ENCODE peak calls at places on chromosomes 13 and 19, in six cellular contexts. One of them, this sample, is unnamed.

GRCh38 chr13:89150362-89150761 is 1479.2 kb downstream of the SLITRK5 start:
- DNase-seq in body of pancreas: peak; percentile 18
- DNase-seq in kidney epithelial cell: no peak
- DNase-seq in astrocyte of the spinal cord: peak; percentile 42
- DNase-seq in GM06990: no peak
- DNase-seq in cardiac muscle cell: peak; percentile 49
- DNase-seq in this sample: peak; percentile 4

GRCh38 chr13:26604784-26605183 is 47.3 kb downstream of the WASF3 start:
- DNase-seq in body of pancreas: peak; percentile 35
- DNase-seq in kidney epithelial cell: no peak
- DNase-seq in astrocyte of the spinal cord: no peak
- DNase-seq in GM06990: no peak
- DNase-seq in cardiac muscle cell: peak; percentile 3
- DNase-seq in this sample: no peak

GRCh38 chr13:29893438-29893837 is 43.0 kb upstream of the UBL3 start:
- DNase-seq in astrocyte of the spinal cord: no peak
- DNase-seq in body of pancreas: no peak
- DNase-seq in kidney epithelial cell: no peak
- DNase-seq in cardiac muscle cell: no peak
- DNase-seq in GM06990: no peak
- DNase-seq in this sample: no peak

GRCh38 chr13:29260684-29261083 is 334.8 kb downstream of the SLC7A1 start:
- DNase-seq in body of pancreas: no peak
- DNase-seq in kidney epithelial cell: no peak
- DNase-seq in cardiac muscle cell: no peak
- DNase-seq in GM06990: no peak
- DNase-seq in astrocyte of the spinal cord: no peak
- DNase-seq in this sample: no peak

GRCh38 chr13:49693191-49693733 is 2.0 kb upstream of the EBPL start:
- DNase-seq in kidney epithelial cell: no peak
- DNase-seq in astrocyte of the spinal cord: no peak
- DNase-seq in GM06990: no peak
- DNase-seq in cardiac muscle cell: peak; percentile 13
- DNase-seq in body of pancreas: no peak
- DNase-seq in this sample: no peak

GRCh38 chr19:1279782-1280341 is 4.5 kb downstream of the FAM174C start:
- DNase-seq in body of pancreas: peak; percentile 82
- DNase-seq in kidney epithelial cell: no peak
- DNase-seq in cardiac muscle cell: peak; percentile 88
- DNase-seq in GM06990: peak; percentile 86
- DNase-seq in astrocyte of the spinal cord: peak; percentile 83
- DNase-seq in this sample: no peak

GRCh38 chr19:45908956-45909355 is 5.6 kb downstream of the NANOS2 start:
- DNase-seq in cardiac muscle cell: no peak
- DNase-seq in body of pancreas: no peak
- DNase-seq in kidney epithelial cell: no peak
- DNase-seq in astrocyte of the spinal cord: peak; percentile 20
- DNase-seq in GM06990: no peak
- DNase-seq in this sample: no peak

GRCh38 chr19:10913716-10914340 is 14.6 kb downstream of the YIPF2 start:
- DNase-seq in astrocyte of the spinal cord: no peak
- DNase-seq in body of pancreas: no peak
- DNase-seq in kidney epithelial cell: no peak
- DNase-seq in GM06990: no peak
- DNase-seq in cardiac muscle cell: no peak
- DNase-seq in this sample: no peak

GRCh38 chr13:45510671-45511070 is 45.9 kb downstream of the COG3 start:
- DNase-seq in kidney epithelial cell: no peak
- DNase-seq in GM06990: no peak
- DNase-seq in body of pancreas: no peak
- DNase-seq in astrocyte of the spinal cord: no peak
- DNase-seq in cardiac muscle cell: no peak
- DNase-seq in this sample: no peak

GRCh38 chr19:13366529-13367143 is 139.6 kb downstream of the CACNA1A start:
- DNase-seq in kidney epithelial cell: no peak
- DNase-seq in body of pancreas: no peak
- DNase-seq in GM06990: no peak
- DNase-seq in astrocyte of the spinal cord: peak; percentile 27
- DNase-seq in cardiac muscle cell: peak; percentile 55
- DNase-seq in this sample: peak; percentile 1

GRCh38 chr19:10516671-10517286 is 468 bp downstream of the S1PR5 start:
- DNase-seq in GM06990: no peak
- DNase-seq in kidney epithelial cell: no peak
- DNase-seq in astrocyte of the spinal cord: no peak
- DNase-seq in cardiac muscle cell: no peak
- DNase-seq in body of pancreas: peak; percentile 27
- DNase-seq in this sample: no peak

GRCh38 chr19:29831041-29831548 is 19.3 kb downstream of the CCNE1 start:
- DNase-seq in astrocyte of the spinal cord: no peak
- DNase-seq in body of pancreas: no peak
- DNase-seq in cardiac muscle cell: no peak
- DNase-seq in GM06990: peak; percentile 31
- DNase-seq in kidney epithelial cell: no peak
- DNase-seq in this sample: no peak

GRCh38 chr13:73914119-73914518 is 220.1 kb downstream of the KLF12 start:
- DNase-seq in body of pancreas: no peak
- DNase-seq in kidney epithelial cell: no peak
- DNase-seq in GM06990: no peak
- DNase-seq in cardiac muscle cell: peak; percentile 54
- DNase-seq in astrocyte of the spinal cord: peak; percentile 13
- DNase-seq in this sample: peak; percentile 77

GRCh38 chr19:14795078-14795721 is 16.8 kb upstream of the ADGRE2 start:
- DNase-seq in kidney epithelial cell: no peak
- DNase-seq in cardiac muscle cell: no peak
- DNase-seq in astrocyte of the spinal cord: no peak
- DNase-seq in GM06990: no peak
- DNase-seq in body of pancreas: no peak
- DNase-seq in this sample: no peak

GRCh38 chr19:1465191-1466016 is 13.6 kb downstream of the C19orf25 start:
- DNase-seq in body of pancreas: no peak
- DNase-seq in GM06990: no peak
- DNase-seq in kidney epithelial cell: no peak
- DNase-seq in astrocyte of the spinal cord: no peak
- DNase-seq in cardiac muscle cell: no peak
- DNase-seq in this sample: no peak

GRCh38 chr13:106122234-106122633 is 413.2 kb downstream of the EFNB2 start:
- DNase-seq in kidney epithelial cell: no peak
- DNase-seq in GM06990: no peak
- DNase-seq in cardiac muscle cell: no peak
- DNase-seq in body of pancreas: no peak
- DNase-seq in astrocyte of the spinal cord: no peak
- DNase-seq in this sample: no peak

GRCh38 chr19:41409288-41409687 is 11.7 kb downstream of the BCKDHA start:
- DNase-seq in cardiac muscle cell: peak; percentile 54
- DNase-seq in kidney epithelial cell: peak; percentile 56
- DNase-seq in body of pancreas: peak; percentile 90
- DNase-seq in GM06990: no peak
- DNase-seq in astrocyte of the spinal cord: peak; percentile 25
- DNase-seq in this sample: no peak

GRCh38 chr13:108508263-108508662 is 121.1 kb upstream of the MYO16 start:
- DNase-seq in cardiac muscle cell: peak; percentile 12
- DNase-seq in kidney epithelial cell: no peak
- DNase-seq in astrocyte of the spinal cord: peak; percentile 52
- DNase-seq in GM06990: no peak
- DNase-seq in body of pancreas: no peak
- DNase-seq in this sample: no peak

GRCh38 chr19:36638862-36639510 is 27.7 kb downstream of the ZNF461 start:
- DNase-seq in GM06990: no peak
- DNase-seq in cardiac muscle cell: peak; percentile 5
- DNase-seq in astrocyte of the spinal cord: peak; percentile 10
- DNase-seq in kidney epithelial cell: no peak
- DNase-seq in body of pancreas: no peak
- DNase-seq in this sample: no peak

GRCh38 chr19:46303702-46304397 is 7.0 kb downstream of the HIF3A start:
- DNase-seq in astrocyte of the spinal cord: peak; percentile 53
- DNase-seq in kidney epithelial cell: no peak
- DNase-seq in body of pancreas: peak; percentile 80
- DNase-seq in GM06990: no peak
- DNase-seq in cardiac muscle cell: peak; percentile 65
- DNase-seq in this sample: no peak

GRCh38 chr19:18501832-18502231 is 20.0 kb downstream of the ELL start:
- DNase-seq in astrocyte of the spinal cord: no peak
- DNase-seq in cardiac muscle cell: no peak
- DNase-seq in GM06990: no peak
- DNase-seq in body of pancreas: peak; percentile 64
- DNase-seq in kidney epithelial cell: no peak
- DNase-seq in this sample: no peak

GRCh38 chr13:44331912-44332840 is 41.4 kb upstream of the SERP2 start:
- DNase-seq in kidney epithelial cell: no peak
- DNase-seq in GM06990: no peak
- DNase-seq in astrocyte of the spinal cord: peak; percentile 99
- DNase-seq in cardiac muscle cell: peak; percentile 97
- DNase-seq in body of pancreas: peak; percentile 45
- DNase-seq in this sample: peak; percentile 91

GRCh38 chr19:49338691-49339363 is 3.6 kb downstream of the CD37 start:
- DNase-seq in body of pancreas: peak; percentile 97
- DNase-seq in kidney epithelial cell: no peak
- DNase-seq in GM06990: peak; percentile 51
- DNase-seq in cardiac muscle cell: peak; percentile 65
- DNase-seq in astrocyte of the spinal cord: peak; percentile 43
- DNase-seq in this sample: no peak

GRCh38 chr19:51354742-51355148 is 11.4 kb downstream of the ETFB start:
- DNase-seq in kidney epithelial cell: no peak
- DNase-seq in cardiac muscle cell: peak; percentile 82
- DNase-seq in GM06990: no peak
- DNase-seq in astrocyte of the spinal cord: peak; percentile 17
- DNase-seq in body of pancreas: no peak
- DNase-seq in this sample: no peak

GRCh38 chr13:63206431-63206830 is 1790.8 kb upstream of the PCDH20 start:
- DNase-seq in cardiac muscle cell: no peak
- DNase-seq in astrocyte of the spinal cord: peak; percentile 35
- DNase-seq in kidney epithelial cell: no peak
- DNase-seq in GM06990: no peak
- DNase-seq in body of pancreas: no peak
- DNase-seq in this sample: peak; percentile 35

GRCh38 chr13:92473736-92474465 is 752.7 kb upstream of the GPC6 start:
- DNase-seq in astrocyte of the spinal cord: no peak
- DNase-seq in cardiac muscle cell: no peak
- DNase-seq in kidney epithelial cell: no peak
- DNase-seq in GM06990: no peak
- DNase-seq in body of pancreas: no peak
- DNase-seq in this sample: no peak
- H3K4me3 ChIP-seq in astrocyte of the spinal cord: no peak overlapping the region
- H3K4me3 ChIP-seq in cardiac muscle cell: no peak overlapping the region
- H3K4me3 ChIP-seq in kidney epithelial cell: no peak overlapping the region
- H3K4me3 ChIP-seq in GM06990: no peak overlapping the region
- H3K4me3 ChIP-seq in body of pancreas: no peak overlapping the region
- H3K4me3 ChIP-seq in this sample: no peak overlapping the region

GRCh38 chr19:5987077-5987818 is 9.3 kb upstream of the RANBP3 start:
- DNase-seq in body of pancreas: peak; percentile 93
- DNase-seq in cardiac muscle cell: peak; percentile 85
- DNase-seq in astrocyte of the spinal cord: peak; percentile 75
- DNase-seq in kidney epithelial cell: peak; percentile 41
- DNase-seq in GM06990: peak; percentile 36
- DNase-seq in this sample: peak; percentile 22
- H3K4me3 ChIP-seq in body of pancreas: no peak overlapping the region
- H3K4me3 ChIP-seq in cardiac muscle cell: no peak overlapping the region
- H3K4me3 ChIP-seq in astrocyte of the spinal cord: peak overlapping the region; percentile 9
- H3K4me3 ChIP-seq in kidney epithelial cell: no peak overlapping the region
- H3K4me3 ChIP-seq in GM06990: peak overlapping the region; percentile 38
- H3K4me3 ChIP-seq in this sample: no peak overlapping the region

DNA sequence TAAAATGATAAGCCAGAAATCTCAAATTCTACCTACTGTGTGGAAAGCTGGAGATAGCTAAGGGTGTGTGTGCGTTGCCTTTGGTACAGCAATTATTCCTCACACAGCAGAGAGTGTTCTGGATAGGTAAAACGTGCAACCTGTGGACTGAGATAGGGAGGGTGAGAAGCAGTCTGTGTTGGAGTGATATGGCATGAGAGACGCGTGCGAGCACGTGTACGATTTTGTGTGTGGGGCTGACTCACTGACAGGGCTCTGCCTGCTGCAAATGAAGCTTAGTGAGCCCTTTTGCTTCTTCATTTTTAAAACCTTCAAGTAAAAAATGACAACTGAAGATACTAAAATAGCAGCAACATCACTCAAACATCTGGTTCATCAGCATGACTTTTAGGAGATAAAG is 35.7 kb upstream of the SLC10A2 start:
- DNase-seq in body of pancreas: no peak
- DNase-seq in astrocyte of the spinal cord: no peak
- DNase-seq in kidney epithelial cell: no peak
- DNase-seq in cardiac muscle cell: no peak
- DNase-seq in GM06990: no peak
- DNase-seq in this sample: no peak
- H3K4me3 ChIP-seq in body of pancreas: no peak overlapping the region
- H3K4me3 ChIP-seq in astrocyte of the spinal cord: no peak overlapping the region
- H3K4me3 ChIP-seq in kidney epithelial cell: no peak overlapping the region
- H3K4me3 ChIP-seq in cardiac muscle cell: no peak overlapping the region
- H3K4me3 ChIP-seq in GM06990: no peak overlapping the region
- H3K4me3 ChIP-seq in this sample: no peak overlapping the region

GRCh38 chr13:32282096-32282711 is 33.0 kb downstream of the ZAR1L start:
- DNase-seq in cardiac muscle cell: no peak
- DNase-seq in kidney epithelial cell: no peak
- DNase-seq in body of pancreas: no peak
- DNase-seq in GM06990: no peak
- DNase-seq in astrocyte of the spinal cord: no peak
- DNase-seq in this sample: no peak

GRCh38 chr13:32285633-32285965 is 29.6 kb downstream of the ZAR1L start:
- DNase-seq in body of pancreas: no peak
- DNase-seq in cardiac muscle cell: no peak
- DNase-seq in astrocyte of the spinal cord: no peak
- DNase-seq in kidney epithelial cell: no peak
- DNase-seq in GM06990: no peak
- DNase-seq in this sample: no peak

GRCh38 chr13:32281083-32281482 is 34.1 kb downstream of the ZAR1L start:
- DNase-seq in kidney epithelial cell: no peak
- DNase-seq in body of pancreas: no peak
- DNase-seq in cardiac muscle cell: no peak
- DNase-seq in astrocyte of the spinal cord: no peak
- DNase-seq in GM06990: no peak
- DNase-seq in this sample: no peak

GRCh38 chr13:32284927-32285632 is 30.1 kb downstream of the ZAR1L start:
- DNase-seq in cardiac muscle cell: peak; percentile 89
- DNase-seq in kidney epithelial cell: peak; percentile 47
- DNase-seq in GM06990: no peak
- DNase-seq in astrocyte of the spinal cord: peak; percentile 85
- DNase-seq in body of pancreas: peak; percentile 20
- DNase-seq in this sample: peak; percentile 81
- H3K4me3 ChIP-seq in cardiac muscle cell: no peak overlapping the region
- H3K4me3 ChIP-seq in kidney epithelial cell: no peak overlapping the region
- H3K4me3 ChIP-seq in GM06990: no peak overlapping the region
- H3K4me3 ChIP-seq in astrocyte of the spinal cord: no peak overlapping the region
- H3K4me3 ChIP-seq in body of pancreas: no peak overlapping the region
- H3K4me3 ChIP-seq in this sample: no peak overlapping the region